ENCODE peak calls at places on chromosome 3, in six cellular contexts. C, Z, O, S, A and Y are unnamed samples.

GRCh38 chr3:25035511-25035910 is 392.6 kb upstream of the RARB start:
- DNase-seq in C (no peak), Z (peak), O (no peak), S (no peak), A (no peak), Y (no peak)

GRCh38 chr3:40597441-40597840 is 72.7 kb downstream of the ZNF621 start:
- DNase-seq in C (no peak), Z (no peak), O (no peak), S (no peak), A (no peak), Y (no peak)

GRCh38 chr3:16510620-16511319 is 2.7 kb downstream of the RFTN1 start:
- DNase-seq in C (no peak), Z (no peak), O (peak), S (no peak), A (no peak), Y (no peak)

GRCh38 chr3:31247850-31248618 is 284.7 kb upstream of the STT3B start:
- DNase-seq in C (no peak), Z (no peak), O (peak), S (no peak), A (no peak), Y (peak)

GRCh38 chr3:13769422-13769821 is 110.4 kb downstream of the WNT7A start:
- DNase-seq in C (no peak), Z (no peak), O (no peak), S (no peak), A (no peak), Y (peak)

GRCh38 chr3:13612829-13613228 is 63.9 kb downstream of the FBLN2 start:
- DNase-seq in C (peak), Z (no peak), O (no peak), S (no peak), A (peak), Y (no peak)

GRCh38 chr3:11910971-11911531 is 64.4 kb upstream of the TAMM41 start:
- DNase-seq in C (no peak), Z (no peak), O (no peak), S (no peak), A (no peak), Y (peak)

GRCh38 chr3:58659051-58659675 is 7.4 kb downstream of the FAM3D start:
- DNase-seq in C (peak), Z (peak), O (no peak), S (no peak), A (peak), Y (peak)

GRCh38 chr3:126685041-126685440 is 19.0 kb upstream of the CHCHD6 start:
- DNase-seq in C (no peak), Z (no peak), O (no peak), S (no peak), A (no peak), Y (peak)

GRCh38 chr3:133805384-133805701 is 272 bp upstream of the SRPRB start:
- DNase-seq in C (no peak), Z (no peak), O (no peak), S (no peak), A (no peak), Y (no peak)

GRCh38 chr3:185561374-185561943 is 9.1 kb upstream of the LIPH start:
- DNase-seq in C (no peak), Z (no peak), O (no peak), S (no peak), A (peak), Y (peak)

GRCh38 chr3:119664850-119665379 is 4.5 kb upstream of the POPDC2 start:
- DNase-seq in C (no peak), Z (peak), O (peak), S (no peak), A (no peak), Y (no peak)

DNA sequence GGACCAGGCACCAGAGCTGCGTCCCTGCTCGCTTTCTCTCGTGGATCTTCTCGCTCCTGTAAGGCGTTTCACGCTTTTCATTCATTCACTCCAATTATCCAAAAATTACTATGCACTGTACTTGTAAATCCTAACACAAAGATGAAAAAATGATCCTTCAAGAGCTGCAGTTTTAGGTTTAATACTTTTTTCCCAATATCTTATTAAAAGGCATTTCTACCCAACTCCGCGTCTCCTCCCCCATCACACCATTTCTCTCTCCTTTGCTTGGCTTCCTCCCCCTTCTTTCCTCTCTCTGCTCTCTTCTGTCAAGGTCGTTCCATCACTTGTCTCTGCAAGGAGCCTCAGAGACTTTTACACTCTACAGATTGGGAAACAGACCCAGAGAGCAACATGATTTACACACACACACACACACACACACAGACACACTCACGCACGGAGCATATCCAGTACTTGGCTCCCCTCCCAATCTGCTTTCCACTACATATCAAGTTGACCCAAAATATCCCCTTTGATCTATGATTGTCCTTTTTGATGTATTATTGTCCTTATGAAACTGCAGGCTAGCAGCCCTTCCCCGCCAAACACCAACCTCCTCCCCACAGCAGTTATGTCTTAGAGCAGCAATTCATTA is 476 bp upstream of the CLDN1 start:
- DNase-seq in C (no peak), Z (no peak), O (no peak), S (no peak), A (no peak), Y (no peak)
- TF ChIP-seq CTCF in C (no peak), Z (no peak), O (no peak), S (no peak), A (no peak), Y (no peak)

GRCh38 chr3:98746882-98747281 is 16.3 kb upstream of the ST3GAL6 start:
- DNase-seq in C (no peak), Z (no peak), O (no peak), S (no peak), A (no peak), Y (no peak)
- H3K4me3 ChIP-seq in C (no peak), Z (no peak), O (no peak), S (no peak), A (no peak), Y (no peak)

DNA sequence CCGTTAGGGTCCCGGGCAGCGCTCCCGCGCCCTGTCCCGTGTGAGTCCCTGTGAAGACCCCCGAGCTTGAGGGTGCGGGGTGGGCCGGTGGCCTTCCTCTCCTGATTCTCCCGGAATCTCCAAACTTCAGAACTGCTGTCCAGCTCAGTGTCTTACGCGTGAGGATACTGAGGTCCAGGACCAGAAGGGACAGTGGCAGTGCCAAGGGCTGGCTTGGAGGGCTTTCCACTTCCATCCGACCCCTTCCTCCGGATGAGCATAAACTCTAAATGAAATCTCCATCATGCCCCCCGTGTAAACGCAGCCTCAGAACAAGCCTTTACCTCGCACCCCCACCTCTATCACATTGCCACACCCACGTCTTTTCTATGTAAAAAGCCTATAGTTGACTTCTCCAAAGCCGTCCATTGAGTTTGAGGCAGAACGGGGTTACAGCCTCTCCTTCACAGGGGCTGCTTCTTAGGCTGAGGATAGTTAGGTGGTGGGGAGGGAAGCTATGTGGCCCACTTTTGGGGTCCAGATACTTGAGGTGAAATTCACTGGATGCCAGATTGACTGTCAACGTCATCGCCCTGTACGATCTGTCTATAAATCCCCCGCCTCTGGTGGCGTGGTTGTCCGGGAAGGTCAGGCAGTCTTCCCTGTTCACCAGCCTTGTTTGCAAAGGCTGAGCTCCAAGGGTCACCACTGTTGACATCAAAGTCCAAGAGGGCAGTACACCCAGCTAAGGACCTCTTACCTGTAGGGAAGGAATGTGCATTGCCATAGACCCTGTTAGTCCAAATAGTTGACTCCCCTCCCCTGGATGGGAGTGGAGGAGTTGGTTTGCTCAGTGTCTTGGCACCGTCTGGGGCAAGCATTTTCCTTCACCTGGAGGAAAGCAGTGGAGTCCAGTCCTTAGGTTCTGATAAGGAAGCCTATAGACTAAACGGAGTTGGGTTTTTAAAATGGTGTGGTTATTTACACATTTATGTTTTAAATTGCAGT is 1.2 kb downstream of the EDEM1 start:
- DNase-seq in C (no peak), Z (peak), O (peak), S (no peak), A (peak), Y (peak)
- TF ChIP-seq CTCF in C (no peak), Z (no peak), O (no peak), S (no peak), A (no peak), Y (no peak)

GRCh38 chr3:50333744-50334328 is 5.8 kb upstream of the TUSC2 start:
- DNase-seq in C (no peak), Z (no peak), O (no peak), S (peak), A (no peak), Y (no peak)

GRCh38 chr3:50331364-50331907 is 3.4 kb upstream of the TUSC2 start:
- DNase-seq in C (no peak), Z (no peak), O (no peak), S (no peak), A (no peak), Y (no peak)

GRCh38 chr3:50337175-50337861 is 3.3 kb downstream of the RASSF1 start:
- DNase-seq in C (peak), Z (peak), O (peak), S (peak), A (peak), Y (peak)

GRCh38 chr3:50336452-50337174 is 4.0 kb downstream of the RASSF1 start:
- DNase-seq in C (no peak), Z (no peak), O (no peak), S (no peak), A (no peak), Y (no peak)

DNA sequence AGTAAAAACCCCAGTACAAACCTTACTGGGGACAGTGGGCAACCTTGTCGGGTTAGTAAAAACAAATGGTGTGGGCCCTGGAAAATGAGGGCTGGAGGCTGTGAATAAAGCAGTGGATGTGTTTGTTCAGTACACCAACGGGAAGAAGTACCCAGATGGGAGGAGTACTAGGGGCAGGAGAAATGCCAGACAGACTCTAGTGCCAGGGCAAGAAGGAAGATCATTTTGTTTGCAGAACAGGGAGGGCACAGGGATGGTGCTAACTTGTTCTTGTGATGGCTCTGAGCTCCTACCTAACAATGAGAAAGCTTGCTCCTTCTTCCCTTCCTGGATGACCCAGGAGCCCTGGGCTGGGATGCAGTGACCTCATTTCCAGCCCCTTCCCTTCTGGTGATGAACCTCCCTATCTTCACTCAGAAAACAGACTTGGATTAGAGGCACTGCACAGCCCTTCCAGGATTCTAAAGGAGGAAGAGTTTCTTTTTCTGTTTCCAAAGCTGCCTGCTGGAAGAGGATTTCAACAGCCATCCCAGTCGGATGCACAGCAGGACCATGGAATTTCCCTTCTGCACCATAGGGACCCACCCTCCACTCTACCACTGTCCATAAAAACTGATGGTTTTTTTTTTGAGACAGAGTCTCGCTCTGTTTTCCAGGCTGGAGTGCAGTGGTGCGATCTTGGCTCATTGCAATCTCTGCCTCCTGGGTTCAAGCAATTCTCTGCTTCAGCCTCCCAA is 6.1 kb downstream of the RASSF1 start:
- DNase-seq in C (no peak), Z (no peak), O (no peak), S (no peak), A (no peak), Y (no peak)
- H3K4me3 ChIP-seq in C (peak), Z (no peak), O (no peak), S (no peak), A (no peak), Y (peak)